ENCODE peak calls at places on chromosomes 4 and X, in five cellular contexts. U is H1, C is HepG2, V is GM12878, T is K562. Q is an unnamed sample.

GRCh38 chrX:97294016-97294415 is 410.3 kb downstream of the RPA4 start:
- DNase-seq in U (no peak), C (no peak), V (no peak), T (no peak), Q (no peak)

GRCh38 chr4:61580721-61581377 is 380.7 kb downstream of the ADGRL3 start:
- DNase-seq in U (no peak), C (no peak), V (no peak), T (no peak), Q (no peak)

GRCh38 chr4:112938461-112939058 is 110.9 kb upstream of the ANK2 start:
- DNase-seq in U (no peak), C (peak), V (no peak), T (peak), Q (peak)

GRCh38 chr4:7167706-7168105 is 24.6 kb upstream of the SORCS2 start:
- DNase-seq in U (no peak), C (peak), V (no peak), T (no peak), Q (no peak)

GRCh38 chr4:5976921-5977320 is 41.3 kb downstream of the C4orf50 start:
- DNase-seq in U (no peak), C (no peak), V (no peak), T (no peak), Q (no peak)

GRCh38 chrX:102516314-102516936 is at the start of gene TMSB15A:
- DNase-seq in U (no peak), C (no peak), V (no peak), T (peak), Q (no peak)

GRCh38 chr4:65661469-65661868 is 8.8 kb downstream of the EPHA5 start:
- DNase-seq in U (no peak), C (no peak), V (no peak), T (no peak), Q (no peak)

GRCh38 chr4:139750099-139750498 is 84.5 kb downstream of the MGST2 start:
- DNase-seq in U (no peak), C (no peak), V (no peak), T (no peak), Q (no peak)

GRCh38 chr4:164536829-164537228 is 217.1 kb upstream of the SMIM31 start:
- DNase-seq in U (no peak), C (peak), V (no peak), T (no peak), Q (peak)

GRCh38 chrX:13126785-13127184 is 82.4 kb upstream of the FAM9C start:
- DNase-seq in U (no peak), C (peak), V (no peak), T (peak), Q (no peak)

GRCh38 chr4:19241845-19242244 is 1009.9 kb upstream of the SLIT2 start:
- DNase-seq in U (no peak), C (no peak), V (no peak), T (no peak), Q (no peak)

GRCh38 chr4:118927976-118928375 is 39.3 kb downstream of the SYNPO2 start:
- DNase-seq in U (no peak), C (no peak), V (no peak), T (no peak), Q (no peak)

GRCh38 chrX:154457491-154458115 is 478 bp upstream of the PLXNA3 start:
- DNase-seq in U (no peak), C (no peak), V (no peak), T (peak), Q (no peak)

GRCh38 chr4:71732066-71732465 is 51.8 kb downstream of the GC start:
- DNase-seq in U (no peak), C (no peak), V (no peak), T (no peak), Q (no peak)

GRCh38 chrX:14919421-14919820 is 46.2 kb downstream of the MOSPD2 start:
- DNase-seq in U (no peak), C (no peak), V (no peak), T (no peak), Q (no peak)

GRCh38 chrX:103742339-103742738 is 31.6 kb downstream of the TMEM31 start:
- DNase-seq in U (peak), C (no peak), V (no peak), T (no peak), Q (no peak)

GRCh38 chrX:53729756-53730155 is 43.2 kb upstream of the HUWE1 start:
- DNase-seq in U (no peak), C (no peak), V (no peak), T (no peak), Q (no peak)

GRCh38 chr4:31307026-31307425 is 586.9 kb downstream of the PCDH7 start:
- DNase-seq in U (no peak), C (no peak), V (no peak), T (no peak), Q (no peak)

GRCh38 chr4:83043801-83044407 is 8.9 kb downstream of the COPS4 start:
- DNase-seq in U (no peak), C (no peak), V (no peak), T (no peak), Q (no peak)

GRCh38 chrX:66638591-66639500 is at the start of gene EDA2R:
- DNase-seq in U (peak), C (peak), V (peak), T (no peak), Q (no peak)

GRCh38 chr4:17059192-17059634 is 160.8 kb upstream of the LDB2 start:
- DNase-seq in U (no peak), C (no peak), V (no peak), T (no peak), Q (no peak)

GRCh38 chrX:1895583-1895982 is 280.7 kb downstream of the ASMT start:
- DNase-seq in U (no peak), C (no peak), V (no peak), T (no peak), Q (no peak)

GRCh38 chrX:73214366-73215094 is at the start of gene NAP1L2:
- DNase-seq in U (peak), C (no peak), V (no peak), T (no peak), Q (no peak)

GRCh38 chr4:125432078-125432477 is 117.3 kb downstream of the FAT4 start:
- DNase-seq in U (peak), C (peak), V (no peak), T (no peak), Q (peak)

GRCh38 chr4:119124314-119124713 is 11.3 kb upstream of the MYOZ2 start:
- DNase-seq in U (no peak), C (no peak), V (no peak), T (no peak), Q (no peak)

GRCh38 chr4:110196206-110196870 is 2.1 kb downstream of the ELOVL6 start:
- DNase-seq in U (no peak), C (peak), V (no peak), T (peak), Q (no peak)

DNA sequence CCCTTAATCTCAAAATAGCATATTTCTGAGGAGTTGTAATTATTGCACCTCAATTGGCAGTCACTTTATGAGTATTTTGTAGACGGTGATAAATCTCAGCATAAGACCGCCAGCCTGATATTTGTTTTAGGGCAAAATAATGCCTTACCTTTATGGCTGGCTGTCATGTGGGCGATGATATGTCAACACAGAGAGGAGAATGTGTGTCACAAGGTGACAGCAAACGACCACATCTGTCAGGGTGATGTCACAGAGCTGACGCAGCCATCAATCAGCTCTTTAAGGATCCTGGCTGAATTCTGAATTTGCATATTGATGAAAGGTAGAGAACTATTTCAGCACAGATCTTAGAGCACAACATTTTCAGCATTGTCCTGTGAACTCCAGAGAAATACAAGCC is 209.7 kb downstream of the CEP135 start:
- DNase-seq in U (no peak), C (no peak), V (no peak), T (no peak), Q (no peak)
- TF ChIP-seq POLR2AphosphoS5 in U (no peak), C (no peak), V (no peak), T (no peak), Q (no peak)

GRCh38 chr4:121190389-121190788 is 26.3 kb upstream of the TNIP3 start:
- DNase-seq in U (no peak), C (no peak), V (no peak), T (no peak), Q (no peak)
- TF ChIP-seq SRF in U (no peak), C (no peak), V (no peak), T (no peak), Q (no peak)

DNA sequence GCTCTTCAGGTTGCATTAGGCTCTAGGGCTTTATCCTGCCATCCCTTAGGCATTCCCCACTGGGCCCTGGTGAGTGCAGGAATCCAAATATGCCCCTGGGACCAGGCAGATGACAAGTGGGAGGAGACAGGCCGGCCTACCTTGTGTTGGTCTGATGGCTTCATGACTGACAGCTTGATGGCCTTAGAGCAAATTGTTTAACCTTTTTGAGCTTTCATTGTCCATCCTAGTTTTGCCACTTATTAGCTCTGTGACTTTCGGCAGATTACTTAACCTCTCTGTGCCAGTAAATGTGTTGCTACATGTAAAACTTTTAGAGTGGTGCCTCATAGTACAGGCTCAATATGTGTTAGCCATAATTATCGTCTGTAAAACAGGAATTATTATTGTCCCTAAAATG is 4.4 kb downstream of the KIT start:
- DNase-seq in U (no peak), C (no peak), V (no peak), T (no peak), Q (no peak)
- TF ChIP-seq POLR2AphosphoS5 in U (no peak), C (no peak), V (no peak), T (no peak), Q (no peak)

GRCh38 chrX:26845051-26845450 is 618.1 kb downstream of the PPP4R3C start:
- DNase-seq in U (no peak), C (no peak), V (no peak), T (no peak), Q (no peak)
- TF ChIP-seq SRF in U (no peak), C (no peak), V (no peak), T (no peak), Q (no peak)

GRCh38 chrX:24282381-24283121 is 31.3 kb downstream of the SUPT20HL2 start:
- DNase-seq in U (no peak), C (no peak), V (no peak), T (no peak), Q (no peak)

GRCh38 chrX:24277405-24277804 is 36.5 kb downstream of the SUPT20HL2 start:
- DNase-seq in U (no peak), C (no peak), V (no peak), T (no peak), Q (no peak)

GRCh38 chrX:24285082-24285481 is 28.8 kb downstream of the SUPT20HL2 start:
- DNase-seq in U (no peak), C (no peak), V (no peak), T (no peak), Q (no peak)

DNA sequence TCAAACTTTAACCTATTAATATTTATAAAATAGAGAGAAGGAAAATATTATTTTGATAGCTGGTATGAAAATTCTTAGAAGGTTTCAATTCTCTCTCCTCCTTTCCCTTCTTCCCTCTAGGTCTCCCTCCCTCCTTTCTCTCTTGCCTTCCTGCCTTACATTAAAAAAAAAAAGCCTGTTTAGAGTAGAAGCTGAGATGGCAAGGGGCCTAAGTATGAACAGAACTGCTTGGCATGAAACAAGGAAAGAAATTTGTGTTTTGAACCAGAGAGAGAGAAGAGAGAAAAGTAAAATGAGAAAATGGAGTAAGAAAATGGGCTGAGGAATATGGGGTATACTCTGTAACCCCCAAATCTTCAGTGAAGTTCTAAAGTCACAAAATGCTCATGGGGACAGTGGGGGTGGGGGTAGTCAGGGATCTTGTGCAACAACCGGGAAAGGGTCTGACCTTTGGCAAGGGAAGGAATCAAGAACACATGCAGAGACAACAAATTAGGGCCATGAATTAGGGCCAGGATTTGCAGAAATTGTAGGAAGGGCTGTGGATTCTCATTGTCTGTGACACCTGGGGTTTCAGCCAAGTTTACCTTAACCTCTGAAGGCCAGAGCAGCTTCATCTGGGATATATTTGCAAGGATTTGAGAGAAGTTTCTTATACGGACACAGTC is 30.6 kb downstream of the SUPT20HL2 start:
- DNase-seq in U (no peak), C (no peak), V (no peak), T (no peak), Q (no peak)
- TF ChIP-seq POLR2AphosphoS5 in U (no peak), C (no peak), V (no peak), T (no peak), Q (no peak)